ENCODE peak calls at places on chromosomes 11 and 22, in four cellular contexts. P is astrocyte of the spinal cord, Q is lower leg skin, B is kidney epithelial cell. U is an unnamed sample.

GRCh38 chr11:107929611-107930200 is 1.5 kb downstream of the RAB39A start:
- DNase-seq in P (no peak), Q (peak), B (no peak), U (no peak)

GRCh38 chr11:134290646-134291045 is 14.5 kb downstream of the GLB1L3 start:
- DNase-seq in P (no peak), Q (peak), B (no peak), U (no peak)

GRCh38 chr11:63837027-63837688 is 1.8 kb upstream of the MARK2 start:
- DNase-seq in P (peak), Q (peak), B (no peak), U (peak)

GRCh38 chr11:85823816-85824215 is 12.9 kb upstream of the SYTL2 start:
- DNase-seq in P (no peak), Q (no peak), B (no peak), U (no peak)

GRCh38 chr11:10396771-10397170 is 58.3 kb upstream of the AMPD3 start:
- DNase-seq in P (no peak), Q (peak), B (no peak), U (no peak)

GRCh38 chr11:130508913-130509312 is 60.5 kb downstream of the ADAMTS15 start:
- DNase-seq in P (no peak), Q (no peak), B (no peak), U (no peak)

GRCh38 chr11:46588915-46589314 is 4.9 kb downstream of the AMBRA1 start:
- DNase-seq in P (no peak), Q (no peak), B (no peak), U (no peak)

GRCh38 chr22:23073506-23074229 is 3.3 kb downstream of the GNAZ start:
- DNase-seq in P (no peak), Q (peak), B (no peak), U (no peak)

GRCh38 chr11:36478700-36479329 is 31.3 kb downstream of the TRAF6 start:
- DNase-seq in P (peak), Q (no peak), B (no peak), U (peak)

GRCh38 chr11:73330569-73331093 is 22.6 kb downstream of the ARHGEF17 start:
- DNase-seq in P (no peak), Q (no peak), B (no peak), U (no peak)

GRCh38 chr22:27152033-27152432 is 494.6 kb downstream of the MIAT start:
- DNase-seq in P (no peak), Q (no peak), B (no peak), U (no peak)

GRCh38 chr11:83971063-83971462 is 684.9 kb upstream of the CCDC90B start:
- DNase-seq in P (peak), Q (no peak), B (no peak), U (no peak)

GRCh38 chr22:37208401-37209139 is 3.7 kb downstream of the SSTR3 start:
- DNase-seq in P (no peak), Q (no peak), B (no peak), U (no peak)

GRCh38 chr11:2275334-2276279 is 5.2 kb upstream of the ASCL2 start:
- DNase-seq in P (no peak), Q (peak), B (no peak), U (no peak)

GRCh38 chr22:50498322-50498861 is 9.1 kb downstream of the LMF2 start:
- DNase-seq in P (peak), Q (peak), B (no peak), U (peak)

GRCh38 chr22:47307812-47308211 is 545.4 kb downstream of the TBC1D22A start:
- DNase-seq in P (no peak), Q (peak), B (no peak), U (no peak)

GRCh38 chr11:100984668-100985067 is 144.9 kb downstream of the PGR start:
- DNase-seq in P (no peak), Q (no peak), B (no peak), U (no peak)

GRCh38 chr11:12288934-12289666 is 88.3 kb upstream of the PARVA start:
- DNase-seq in P (no peak), Q (peak), B (no peak), U (no peak)

GRCh38 chr11:12289667-12290476 is 87.5 kb upstream of the PARVA start:
- DNase-seq in P (no peak), Q (peak), B (no peak), U (no peak)

GRCh38 chr11:12287009-12287373 is 90.4 kb upstream of the PARVA start:
- DNase-seq in P (peak), Q (peak), B (peak), U (peak)

GRCh38 chr11:12287374-12288211 is 89.8 kb upstream of the PARVA start:
- DNase-seq in P (peak), Q (peak), B (peak), U (peak)

GRCh38 chr11:12288212-12288933 is 89.0 kb upstream of the PARVA start:
- DNase-seq in P (peak), Q (peak), B (no peak), U (peak)
- TF ChIP-seq CTCF in P (peak), Q (no peak), B (peak), U (peak)

DNA sequence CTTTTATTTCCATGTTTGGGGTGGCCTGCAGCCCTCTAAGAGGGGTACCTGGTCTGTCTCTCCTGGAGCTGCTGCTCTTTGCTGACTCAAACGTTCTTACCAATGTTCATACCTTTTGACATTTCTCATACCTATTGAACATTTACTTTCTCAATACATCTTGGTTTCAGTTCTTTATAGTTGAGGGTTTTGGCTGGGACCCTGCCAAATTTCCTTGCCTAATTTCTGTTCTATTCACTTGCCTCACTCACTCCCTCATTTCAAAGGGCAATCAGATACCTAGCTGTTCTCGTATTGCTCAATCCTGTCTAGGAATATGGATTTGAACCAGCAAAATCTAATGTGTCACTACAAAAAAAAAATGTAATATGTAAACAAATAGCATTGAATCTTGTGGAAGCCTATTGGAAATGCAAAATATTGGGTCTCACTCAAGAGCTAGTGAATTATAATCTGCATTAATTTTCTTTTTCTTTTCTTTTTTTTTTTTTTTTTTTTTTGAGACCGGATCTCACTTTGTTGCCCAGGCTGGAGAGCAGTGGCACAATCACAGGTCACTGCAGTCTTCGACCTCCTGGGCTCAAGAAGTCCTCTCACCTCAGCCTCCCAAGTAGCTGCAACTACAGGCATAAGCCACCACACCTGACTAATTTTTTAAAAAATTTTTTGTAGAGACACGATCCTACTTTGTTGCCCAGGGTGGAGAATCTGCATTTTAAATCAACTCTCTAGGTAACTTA is 7.5 kb downstream of the OR6M1 start:
- DNase-seq in P (no peak), Q (no peak), B (no peak), U (no peak)
- TF ChIP-seq CTCF in P (no peak), Q (no peak), B (no peak), U (no peak)

GRCh38 chr11:4826425-4826824 is 5.3 kb downstream of the OR51F2 start:
- DNase-seq in P (peak), Q (no peak), B (no peak), U (no peak)
- TF ChIP-seq CTCF in P (peak), Q (no peak), B (peak), U (peak)

DNA sequence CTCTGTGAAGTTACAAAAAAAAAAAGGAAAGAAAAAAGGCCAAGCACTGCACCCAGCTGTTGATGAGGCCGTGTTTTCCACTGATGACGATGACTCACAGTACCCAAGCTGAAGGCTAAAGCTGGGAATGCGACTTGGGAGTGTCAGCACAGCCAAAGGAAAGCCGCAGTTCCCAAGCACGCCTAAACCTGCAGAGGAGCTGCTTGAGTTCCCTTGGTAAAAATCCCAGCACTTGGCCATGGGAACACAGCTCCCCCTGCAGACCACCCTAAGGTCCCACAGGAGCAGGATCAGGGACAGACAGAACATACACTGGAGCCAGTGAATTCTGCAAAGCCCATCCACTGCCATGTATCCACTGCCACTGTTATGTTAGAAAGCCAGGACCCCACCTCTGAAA is 39.9 kb downstream of the SERGEF start:
- DNase-seq in P (peak), Q (no peak), B (peak), U (peak)
- TF ChIP-seq CTCF in P (peak), Q (no peak), B (peak), U (peak)

GRCh38 chr11:120115272-120116000 is 22.5 kb downstream of the TRIM29 start:
- DNase-seq in P (no peak), Q (no peak), B (no peak), U (no peak)

GRCh38 chr11:120109531-120109930 is 28.4 kb downstream of the TRIM29 start:
- DNase-seq in P (no peak), Q (no peak), B (no peak), U (no peak)

GRCh38 chr11:120108785-120109168 is 29.1 kb downstream of the TRIM29 start:
- DNase-seq in P (no peak), Q (no peak), B (no peak), U (no peak)

GRCh38 chr11:120108154-120108784 is 29.6 kb downstream of the TRIM29 start:
- DNase-seq in P (peak), Q (peak), B (no peak), U (peak)

GRCh38 chr11:120112174-120112796 is 25.6 kb downstream of the TRIM29 start:
- DNase-seq in P (no peak), Q (no peak), B (no peak), U (no peak)
- TF ChIP-seq CTCF in P (no peak), Q (no peak), B (no peak), U (no peak)

DNA sequence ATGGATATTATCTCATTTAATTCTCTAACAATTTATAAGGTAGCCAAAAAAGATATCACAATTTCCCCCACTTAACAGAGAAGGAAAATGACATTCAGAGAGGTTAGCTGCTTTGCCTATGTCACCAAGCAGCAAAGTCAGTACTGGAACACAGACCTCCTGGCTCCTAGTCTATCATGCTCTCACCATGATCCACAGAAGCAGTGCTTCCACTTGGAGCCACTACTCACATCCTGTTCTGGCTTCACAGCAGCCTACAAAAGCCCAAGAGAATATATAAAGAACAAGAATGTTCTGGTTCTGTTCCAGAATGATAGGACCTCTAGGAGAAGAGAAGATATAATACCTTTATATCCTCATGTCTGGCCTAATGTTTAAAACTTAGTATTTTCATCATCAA is 59.5 kb upstream of the SCUBE2 start:
- DNase-seq in P (peak), Q (no peak), B (no peak), U (no peak)
- TF ChIP-seq CTCF in P (no peak), Q (no peak), B (no peak), U (no peak)

GRCh38 chr11:62575837-62576236 is 2.1 kb upstream of the EEF1G start:
- DNase-seq in P (no peak), Q (no peak), B (no peak), U (no peak)
- TF ChIP-seq CTCF in P (no peak), Q (no peak), B (no peak), U (no peak)

GRCh38 chr22:49046546-49047305 is 780.9 kb downstream of the BRD1 start:
- DNase-seq in P (no peak), Q (no peak), B (no peak), U (no peak)
- TF ChIP-seq CTCF in P (peak), Q (no peak), B (peak), U (peak)

U was measured in Panc1.